ENCODE peak calls at places on chromosomes 7 and 10, in seven cellular contexts. R is hypothalamus, N is type B pancreatic cell, J is neural progenitor cell, D is erythroblast, K is WERI-Rb-1, P is GM12865. Z is an unnamed sample.

GRCh38 chr10:24209946-24210491 is 1.1 kb downstream of the KIAA1217 start:
- DNase-seq in J (no peak), K (no peak), N (no peak), P (peak; percentile 77), R (no peak), D (no peak), Z (no peak)

GRCh38 chr7:95758187-95758586 is 14.2 kb upstream of the DYNC1I1 start:
- DNase-seq in J (peak; percentile 39), D (no peak), R (no peak), N (no peak), P (no peak), K (no peak), Z (no peak)

GRCh38 chr7:106767498-106768323 is 97.4 kb upstream of the PIK3CG start:
- DNase-seq in D (peak; percentile 6), R (no peak), K (no peak), N (no peak), P (peak; percentile 74), J (no peak), Z (no peak)

GRCh38 chr10:87650838-87651237 is 8.8 kb upstream of the PAPSS2 start:
- DNase-seq in K (no peak), P (no peak), R (no peak), J (no peak), N (no peak), D (no peak), Z (no peak)

GRCh38 chr10:132762267-132762666 is 23.7 kb downstream of the NKX6-2 start:
- DNase-seq in N (no peak), P (no peak), K (no peak), R (no peak), J (no peak), D (no peak), Z (no peak)

GRCh38 chr7:26664735-26665420 is 199.5 kb downstream of the SKAP2 start:
- DNase-seq in J (no peak), R (no peak), P (peak; percentile 37), D (no peak), K (no peak), N (no peak), Z (no peak)

GRCh38 chr7:97014145-97014544 is 8.8 kb downstream of the DLX6 start:
- DNase-seq in P (no peak), N (no peak), K (no peak), J (no peak), D (no peak), R (no peak), Z (no peak)

GRCh38 chr10:23656735-23657134 is 217.9 kb downstream of the OTUD1 start:
- DNase-seq in P (peak; percentile 1), N (no peak), J (peak; percentile 41), D (no peak), R (no peak), K (peak; percentile 9), Z (no peak)

GRCh38 chr7:1593091-1593866 is 23.4 kb upstream of the PSMG3 start:
- DNase-seq in N (no peak), K (peak; percentile 78), D (peak; percentile 31), J (no peak), R (no peak), P (peak; percentile 21), Z (no peak)

GRCh38 chr10:116707981-116708380 is 34.4 kb downstream of the HSPA12A start:
- DNase-seq in N (no peak), D (no peak), R (no peak), J (no peak), K (peak; percentile 27), P (no peak), Z (no peak)

GRCh38 chr7:37510043-37510634 is 61.5 kb upstream of the ELMO1 start:
- DNase-seq in R (no peak), J (peak; percentile 35), N (no peak), K (no peak), P (peak; percentile 42), D (peak; percentile 45), Z (no peak)

GRCh38 chr7:98913612-98914011 is 35.3 kb downstream of the TRRAP start:
- DNase-seq in R (no peak), D (no peak), K (no peak), P (no peak), J (no peak), N (no peak), Z (no peak)

GRCh38 chr7:30019387-30019786 is 7.1 kb downstream of the FKBP14 start:
- DNase-seq in R (no peak), P (no peak), J (no peak), N (no peak), K (no peak), D (no peak), Z (no peak)

Z was measured in coronary artery.